ENCODE peak calls at places on chromosomes 16 and 17, in five cellular contexts. A, C, U, Q and M are unnamed samples.
A peak's percentile ranks its signal among the peaks of the same experiment; 100 is the strongest.

GRCh38 chr17:60792250-60792898 is 114.7 kb downstream of the BCAS3 start:
- DNase-seq in A (no peak), U (no peak), Q (no peak), C (no peak), M (no peak)

GRCh38 chr17:45791935-45792334 is 7.8 kb downstream of the CRHR1 start:
- DNase-seq in Q (no peak), U (no peak), C (peak; percentile 9), A (no peak), M (no peak)

GRCh38 chr17:63816669-63817068 is 10.6 kb upstream of the PSMC5 start:
- DNase-seq in C (no peak), U (no peak), Q (no peak), A (no peak), M (no peak)

GRCh38 chr17:14471052-14471451 is 170.2 kb downstream of the HS3ST3B1 start:
- DNase-seq in C (peak; percentile 21), Q (peak; percentile 90), U (no peak), A (no peak), M (no peak)

GRCh38 chr17:81722184-81723120 is 10.4 kb downstream of the SLC25A10 start:
- DNase-seq in Q (no peak), C (peak; percentile 34), A (no peak), U (no peak), M (no peak)

GRCh38 chr17:56203430-56203829 is 50.2 kb downstream of the ANKFN1 start:
- DNase-seq in U (no peak), A (no peak), Q (no peak), C (peak; percentile 24), M (no peak)

GRCh38 chr16:9259914-9260608 is 168.6 kb downstream of the HAPSTR1 start:
- DNase-seq in C (no peak), Q (no peak), A (no peak), U (no peak), M (no peak)

GRCh38 chr16:81158964-81159363 is 62.8 kb upstream of the GCSH start:
- DNase-seq in C (peak; percentile 25), A (no peak), U (no peak), Q (no peak), M (no peak)

GRCh38 chr17:67027031-67027628 is 17.2 kb upstream of the CACNG1 start:
- DNase-seq in C (no peak), A (no peak), U (peak; percentile 70), Q (no peak), M (no peak)

GRCh38 chr16:69351309-69352027 is at the start of gene TMED6:
- DNase-seq in Q (no peak), C (no peak), U (no peak), A (no peak), M (no peak)

GRCh38 chr16:27924411-27925118 is 138.9 kb downstream of the GSG1L start:
- DNase-seq in U (no peak), Q (no peak), A (no peak), C (peak; percentile 37), M (no peak)

GRCh38 chr17:68061512-68062313 is 26.2 kb downstream of the KPNA2 start:
- DNase-seq in Q (no peak), A (no peak), U (peak; percentile 33), C (no peak), M (no peak)

GRCh38 chr16:79728048-79728922 is 127.7 kb upstream of the MAF start:
- DNase-seq in U (no peak), C (no peak), Q (no peak), A (no peak), M (no peak)

GRCh38 chr16:1299012-1299867 is 10.2 kb upstream of the UBE2I start:
- DNase-seq in U (no peak), C (no peak), Q (no peak), A (no peak), M (no peak)

GRCh38 chr16:11636172-11636721 is 32.0 kb upstream of the SNN start:
- DNase-seq in Q (no peak), C (no peak), A (no peak), U (no peak), M (no peak)

GRCh38 chr17:77131919-77132318 is 8.8 kb upstream of the SEC14L1 start:
- DNase-seq in Q (no peak), C (peak; percentile 73), U (no peak), A (no peak), M (no peak)

GRCh38 chr16:67150058-67150832 is 553 bp downstream of the B3GNT9 start:
- DNase-seq in A (no peak), C (no peak), U (peak; percentile 75), Q (no peak), M (no peak)

GRCh38 chr16:84055366-84055765 is 12.8 kb upstream of the SLC38A8 start:
- DNase-seq in A (no peak), U (peak; percentile 77), Q (no peak), C (no peak), M (no peak)

GRCh38 chr17:43543300-43543699 is 2.8 kb downstream of the ETV4 start:
- DNase-seq in Q (no peak), A (no peak), C (no peak), U (no peak), M (no peak)

GRCh38 chr16:57741660-57742191 is 6.2 kb downstream of the KATNB1 start:
- DNase-seq in C (no peak), Q (no peak), A (no peak), U (no peak), M (no peak)

GRCh38 chr16:54077412-54077821 is 209.2 kb downstream of the IRX3 start:
- DNase-seq in A (no peak), Q (no peak), C (peak; percentile 80), U (no peak), M (peak; percentile 61)

GRCh38 chr16:1913327-1914083 is 4.7 kb downstream of the HS3ST6 start:
- DNase-seq in A (no peak), U (no peak), Q (no peak), C (peak; percentile 43), M (no peak)

GRCh38 chr17:70968302-70968701 is 799.0 kb downstream of the KCNJ2 start:
- DNase-seq in Q (no peak), U (no peak), C (no peak), A (no peak), M (no peak)

GRCh38 chr16:73737637-73738036 is 559.0 kb upstream of the PSMD7 start:
- DNase-seq in Q (no peak), A (no peak), U (no peak), C (no peak), M (no peak)

GRCh38 chr17:46764709-46765401 is 53.6 kb downstream of the WNT3 start:
- DNase-seq in A (no peak), U (peak; percentile 83), C (peak; percentile 46), Q (peak; percentile 81), M (no peak)

GRCh38 chr16:29745853-29746345 is at the start of gene C16orf54:
- DNase-seq in C (no peak), U (peak; percentile 77), A (peak; percentile 13), Q (no peak), M (no peak)

GRCh38 chr16:88799569-88800276 is 3.9 kb upstream of the CDT1 start:
- DNase-seq in A (no peak), Q (no peak), C (no peak), U (no peak), M (no peak)

GRCh38 chr17:28612936-28613872 is 781 bp downstream of the RSKR start:
- DNase-seq in U (no peak), C (peak; percentile 2), Q (no peak), A (no peak), M (no peak)

GRCh38 chr17:41406205-41406604 is 8.8 kb upstream of the KRT31 start:
- DNase-seq in A (no peak), U (no peak), Q (no peak), C (peak; percentile 67), M (no peak)

GRCh38 chr16:16092925-16093624 is 130.2 kb downstream of the ABCC6 start:
- DNase-seq in C (no peak), A (no peak), Q (no peak), U (no peak), M (no peak)

GRCh38 chr16:88549671-88550643 is 20.2 kb upstream of the ZC3H18 start:
- DNase-seq in A (no peak), Q (no peak), U (no peak), C (no peak), M (no peak)

GRCh38 chr17:7038025-7038862 is 2.4 kb downstream of the SLC16A13 start:
- DNase-seq in Q (no peak), U (no peak), C (no peak), A (no peak), M (no peak)

GRCh38 chr17:28940675-28941074 is 10.6 kb downstream of the PHF12 start:
- DNase-seq in U (peak; percentile 78), C (no peak), Q (no peak), A (peak; percentile 81), M (no peak)

GRCh38 chr16:81237282-81237681 is 1.2 kb upstream of the BCO1 start:
- DNase-seq in C (peak; percentile 69), U (peak; percentile 89), A (peak; percentile 84), Q (no peak), M (no peak)

GRCh38 chr17:16662936-16663335 is 9.3 kb upstream of the ZNF624 start:
- DNase-seq in C (peak; percentile 25), A (no peak), Q (no peak), U (no peak), M (no peak)

GRCh38 chr17:16661217-16661616 is 7.6 kb upstream of the ZNF624 start:
- DNase-seq in U (no peak), Q (no peak), A (no peak), C (no peak), M (no peak)
- H3K27me3 ChIP-seq in U (no peaks in the 10 kb centered on the region), Q (peaks cover 5% of the 10 kb centered on the region), A (no peaks in the 10 kb centered on the region), C (no peaks in the 10 kb centered on the region), M (no peaks in the 10 kb centered on the region)

DNA sequence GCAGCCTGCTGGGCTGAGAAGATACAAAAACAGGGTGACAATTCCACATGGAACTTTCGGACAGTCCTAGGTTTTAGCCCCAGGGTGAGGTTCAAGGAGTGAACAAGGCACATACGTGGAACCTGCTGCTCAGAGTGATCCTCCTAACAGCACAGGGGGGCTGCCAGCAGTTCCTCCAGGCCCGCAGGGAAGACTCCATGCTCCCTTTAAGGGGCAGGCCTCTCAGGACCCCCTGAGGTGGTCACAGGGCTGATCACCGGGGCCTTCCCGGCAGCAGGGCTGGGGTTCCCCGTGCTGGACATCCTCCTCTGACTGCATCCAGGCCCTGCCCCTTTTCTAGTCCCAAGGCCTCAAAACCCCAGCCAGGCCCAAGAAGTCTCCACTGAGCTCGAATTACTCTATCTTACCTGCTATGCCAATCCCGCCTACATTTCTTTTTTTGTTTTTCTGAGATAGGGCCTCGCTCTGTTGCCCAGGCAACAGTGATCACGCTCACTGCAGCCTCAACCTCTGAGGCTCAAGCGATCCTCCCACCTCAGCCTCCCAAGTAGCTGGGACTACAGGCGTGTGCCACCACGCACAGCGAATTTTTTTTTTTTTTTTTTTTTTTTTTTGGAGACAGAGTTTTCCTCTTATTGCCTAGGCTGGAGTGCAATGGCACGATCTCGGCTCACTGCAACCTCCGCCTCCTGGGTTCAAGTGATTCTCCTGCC is 10.4 kb downstream of the CANT1 start:
- DNase-seq in A (no peak), C (no peak), U (no peak), Q (no peak), M (no peak)
- H3K4me3 ChIP-seq in A (no peak overlapping the region), C (no peak overlapping the region), U (no peak overlapping the region), Q (no peak overlapping the region), M (no peak overlapping the region)

DNA sequence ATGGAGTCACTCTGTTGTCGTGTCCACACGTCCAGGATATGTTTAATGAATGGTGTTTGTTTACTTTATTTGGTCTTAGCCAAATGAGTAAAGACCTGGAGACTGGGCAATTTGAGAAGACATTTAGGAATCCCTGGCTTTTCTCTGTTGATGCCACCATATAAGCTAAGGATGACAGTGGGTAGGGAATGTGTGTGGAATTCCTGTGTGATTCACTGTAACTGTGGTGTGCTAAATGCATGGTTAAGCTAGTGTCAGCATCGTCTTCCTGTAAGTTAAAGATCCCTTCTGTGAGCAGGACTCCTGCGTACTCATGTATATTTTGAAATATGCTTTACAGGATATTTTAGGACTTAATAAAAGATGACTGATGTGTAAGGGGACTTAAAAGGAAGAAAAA is 26.4 kb downstream of the GOSR1 start:
- DNase-seq in A (no peak), C (no peak), U (no peak), Q (no peak), M (no peak)
- H3K36me3 ChIP-seq in A (peaks cover 28% of the 10 kb centered on the region), C (peaks cover 14% of the 10 kb centered on the region), U (peaks cover 16% of the 10 kb centered on the region), Q (peaks cover 6% of the 10 kb centered on the region), M (no peaks in the 10 kb centered on the region)

GRCh38 chr17:49899588-49899987 is 51.7 kb upstream of the TAC4 start:
- DNase-seq in Q (no peak), U (no peak), A (no peak), C (no peak), M (no peak)
- H3K27me3 ChIP-seq in Q (peaks cover 45% of the 10 kb centered on the region), U (peaks cover 24% of the 10 kb centered on the region), A (peaks cover 24% of the 10 kb centered on the region), C (peaks cover 4% of the 10 kb centered on the region), M (peaks cover 58% of the 10 kb centered on the region)